ENCODE peak calls at places on chromosome 20, in five cellular contexts. One of them, this sample, is unnamed.

GRCh38 chr20:34629904-34630303 is 47.0 kb downstream of the PIGU start:
- DNase-seq in esophagus squamous epithelium: no peak
- DNase-seq in BE2C: no peak
- DNase-seq in gastrocnemius medialis: no peak
- DNase-seq in Caki2: no peak
- DNase-seq in this sample: no peak

GRCh38 chr20:38875170-38875993 is 50.8 kb upstream of the FAM83D start:
- DNase-seq in esophagus squamous epithelium: no peak
- DNase-seq in Caki2: no peak
- DNase-seq in BE2C: peak
- DNase-seq in gastrocnemius medialis: no peak
- DNase-seq in this sample: no peak

GRCh38 chr20:50373674-50374286 is 136.4 kb upstream of the PTPN1 start:
- DNase-seq in Caki2: peak
- DNase-seq in BE2C: no peak
- DNase-seq in esophagus squamous epithelium: no peak
- DNase-seq in gastrocnemius medialis: no peak
- DNase-seq in this sample: no peak

GRCh38 chr20:20580139-20580538 is 132.3 kb downstream of the RALGAPA2 start:
- DNase-seq in Caki2: no peak
- DNase-seq in BE2C: no peak
- DNase-seq in esophagus squamous epithelium: no peak
- DNase-seq in gastrocnemius medialis: no peak
- DNase-seq in this sample: no peak

GRCh38 chr20:9203081-9203447 is 134.2 kb downstream of the PLCB4 start:
- DNase-seq in esophagus squamous epithelium: no peak
- DNase-seq in Caki2: no peak
- DNase-seq in BE2C: no peak
- DNase-seq in gastrocnemius medialis: no peak
- DNase-seq in this sample: no peak

GRCh38 chr20:23637282-23638221 is at the start of gene CST3:
- DNase-seq in gastrocnemius medialis: peak
- DNase-seq in BE2C: peak
- DNase-seq in Caki2: peak
- DNase-seq in esophagus squamous epithelium: no peak
- DNase-seq in this sample: peak

GRCh38 chr20:31594558-31595379 is 10.3 kb upstream of the ID1 start:
- DNase-seq in BE2C: no peak
- DNase-seq in gastrocnemius medialis: no peak
- DNase-seq in Caki2: peak
- DNase-seq in esophagus squamous epithelium: no peak
- DNase-seq in this sample: no peak

GRCh38 chr20:50783390-50783789 is 11.5 kb upstream of the BCAS4 start:
- DNase-seq in esophagus squamous epithelium: no peak
- DNase-seq in Caki2: no peak
- DNase-seq in BE2C: no peak
- DNase-seq in gastrocnemius medialis: no peak
- DNase-seq in this sample: no peak

GRCh38 chr20:57650756-57651483 is 30.7 kb upstream of the ZBP1 start:
- DNase-seq in BE2C: no peak
- DNase-seq in esophagus squamous epithelium: no peak
- DNase-seq in Caki2: no peak
- DNase-seq in gastrocnemius medialis: no peak
- DNase-seq in this sample: no peak

GRCh38 chr20:16095241-16095640 is 478.0 kb downstream of the KIF16B start:
- DNase-seq in Caki2: no peak
- DNase-seq in esophagus squamous epithelium: no peak
- DNase-seq in BE2C: no peak
- DNase-seq in gastrocnemius medialis: no peak
- DNase-seq in this sample: peak

GRCh38 chr20:59561228-59561605 is 43.1 kb upstream of the PHACTR3 start:
- DNase-seq in esophagus squamous epithelium: no peak
- DNase-seq in gastrocnemius medialis: no peak
- DNase-seq in Caki2: no peak
- DNase-seq in BE2C: no peak
- DNase-seq in this sample: no peak

This sample was measured in NCI-H524.